ENCODE peak calls at places on chromosomes 12 and 14, in five cellular contexts. R is HL-60, S is tibial artery, D is endodermal cell, I is IMR-90. Q is an unnamed sample.

GRCh38 chr14:92759300-92759678 is 10.9 kb upstream of the LGMN start:
- DNase-seq in R (no peak), S (no peak), D (peak), I (peak), Q (peak)

GRCh38 chr14:49612671-49613070 is 7.8 kb downstream of the RPL36AL start:
- DNase-seq in R (no peak), S (peak), D (no peak), I (no peak), Q (no peak)

GRCh38 chr12:58341791-58342190 is 400.4 kb downstream of the ATP23 start:
- DNase-seq in R (no peak), S (no peak), D (no peak), I (peak), Q (peak)

GRCh38 chr14:75121559-75121958 is 5.3 kb downstream of the NEK9 start:
- DNase-seq in R (no peak), S (no peak), D (no peak), I (no peak), Q (no peak)

GRCh38 chr12:12474471-12474928 is 88.2 kb downstream of the DUSP16 start:
- DNase-seq in R (no peak), S (no peak), D (no peak), I (no peak), Q (no peak)

GRCh38 chr12:70971395-70971794 is 50.9 kb upstream of the PTPRR start:
- DNase-seq in R (no peak), S (no peak), D (no peak), I (no peak), Q (peak)

GRCh38 chr14:96917442-96917963 is 120.3 kb downstream of the VRK1 start:
- DNase-seq in R (no peak), S (no peak), D (no peak), I (no peak), Q (no peak)

GRCh38 chr12:121590476-121591143 is 9.8 kb upstream of the KDM2B start:
- DNase-seq in R (no peak), S (no peak), D (no peak), I (peak), Q (no peak)

GRCh38 chr14:63551338-63551737 is 8.2 kb upstream of the PPP2R5E start:
- DNase-seq in R (no peak), S (no peak), D (no peak), I (peak), Q (peak)

GRCh38 chr14:45267084-45267483 is 14.1 kb upstream of the MIS18BP1 start:
- DNase-seq in R (no peak), S (no peak), D (no peak), I (no peak), Q (no peak)

GRCh38 chr14:103057372-103058208 is at the start of gene CDC42BPB:
- DNase-seq in R (no peak), S (peak), D (peak), I (peak), Q (peak)

GRCh38 chr14:92686763-92687427 is 61.5 kb downstream of the LGMN start:
- DNase-seq in R (no peak), S (peak), D (peak), I (peak), Q (peak)

GRCh38 chr14:54642950-54643695 is 76.2 kb downstream of the SAMD4A start:
- DNase-seq in R (no peak), S (no peak), D (peak), I (peak), Q (peak)

GRCh38 chr14:71165121-71165574 is 257.9 kb downstream of the PCNX1 start:
- DNase-seq in R (no peak), S (no peak), D (no peak), I (peak), Q (no peak)

GRCh38 chr12:116525418-116526001 is 33.7 kb upstream of the MAP1LC3B2 start:
- DNase-seq in R (no peak), S (peak), D (peak), I (peak), Q (peak)

GRCh38 chr12:121531356-121531750 is 49.5 kb downstream of the KDM2B start:
- DNase-seq in R (no peak), S (no peak), D (no peak), I (no peak), Q (no peak)

GRCh38 chr12:10722502-10722904 is 620 bp downstream of the YBX3 start:
- DNase-seq in R (peak), S (peak), D (peak), I (peak), Q (peak)

GRCh38 chr12:8642775-8643174 is 19.9 kb downstream of the MFAP5 start:
- DNase-seq in R (no peak), S (no peak), D (no peak), I (no peak), Q (no peak)

GRCh38 chr14:76872796-76873432 is 46.7 kb downstream of the LRRC74A start:
- DNase-seq in R (no peak), S (no peak), D (peak), I (peak), Q (peak)

GRCh38 chr12:51729331-51729730 is 119.2 kb downstream of the FIGNL2 start:
- DNase-seq in R (no peak), S (no peak), D (no peak), I (peak), Q (no peak)

GRCh38 chr12:12449533-12450025 is 92.7 kb downstream of the BORCS5 start:
- DNase-seq in R (peak), S (no peak), D (no peak), I (peak), Q (peak)

GRCh38 chr14:36221097-36221496 is 44.6 kb upstream of the PTCSC3 start:
- DNase-seq in R (no peak), S (no peak), D (no peak), I (no peak), Q (no peak)

GRCh38 chr12:120670667-120671066 is 16.3 kb upstream of the MLEC start:
- DNase-seq in R (no peak), S (no peak), D (no peak), I (no peak), Q (no peak)

GRCh38 chr14:100350283-100350926 is 27.3 kb downstream of the SLC25A47 start:
- DNase-seq in R (peak), S (no peak), D (no peak), I (no peak), Q (no peak)

GRCh38 chr14:68473794-68474193 is 319.1 kb downstream of the ZFP36L1 start:
- DNase-seq in R (peak), S (no peak), D (no peak), I (no peak), Q (no peak)

GRCh38 chr14:68475802-68476201 is 317.1 kb downstream of the ZFP36L1 start:
- DNase-seq in R (no peak), S (no peak), D (no peak), I (no peak), Q (no peak)

GRCh38 chr14:68474741-68475140 is 318.1 kb downstream of the ZFP36L1 start:
- DNase-seq in R (no peak), S (no peak), D (no peak), I (no peak), Q (peak)

GRCh38 chr14:68476965-68477455 is 315.9 kb downstream of the ZFP36L1 start:
- DNase-seq in R (no peak), S (no peak), D (no peak), I (no peak), Q (no peak)

GRCh38 chr14:68476212-68476964 is 316.5 kb downstream of the ZFP36L1 start:
- DNase-seq in R (peak), S (peak), D (no peak), I (peak), Q (peak)
- H3K4me3 ChIP-seq in R (no peak), S (no peak), D (no peak), I (no peak), Q (no peak)

GRCh38 chr12:95790912-95791849 is 617 bp upstream of the NTN4 start:
- DNase-seq in R (no peak), S (peak), D (peak), I (peak), Q (peak)
- H3K27ac ChIP-seq in R (no peak), S (peak), D (no peak), I (peak), Q (peak)

GRCh38 chr12:66071556-66071955 is 59.0 kb downstream of the LLPH start:
- DNase-seq in R (no peak), S (no peak), D (no peak), I (no peak), Q (no peak)
- TF ChIP-seq CTCF in R (no peak), S (no peak), D (no peak), I (no peak), Q (no peak)

DNA sequence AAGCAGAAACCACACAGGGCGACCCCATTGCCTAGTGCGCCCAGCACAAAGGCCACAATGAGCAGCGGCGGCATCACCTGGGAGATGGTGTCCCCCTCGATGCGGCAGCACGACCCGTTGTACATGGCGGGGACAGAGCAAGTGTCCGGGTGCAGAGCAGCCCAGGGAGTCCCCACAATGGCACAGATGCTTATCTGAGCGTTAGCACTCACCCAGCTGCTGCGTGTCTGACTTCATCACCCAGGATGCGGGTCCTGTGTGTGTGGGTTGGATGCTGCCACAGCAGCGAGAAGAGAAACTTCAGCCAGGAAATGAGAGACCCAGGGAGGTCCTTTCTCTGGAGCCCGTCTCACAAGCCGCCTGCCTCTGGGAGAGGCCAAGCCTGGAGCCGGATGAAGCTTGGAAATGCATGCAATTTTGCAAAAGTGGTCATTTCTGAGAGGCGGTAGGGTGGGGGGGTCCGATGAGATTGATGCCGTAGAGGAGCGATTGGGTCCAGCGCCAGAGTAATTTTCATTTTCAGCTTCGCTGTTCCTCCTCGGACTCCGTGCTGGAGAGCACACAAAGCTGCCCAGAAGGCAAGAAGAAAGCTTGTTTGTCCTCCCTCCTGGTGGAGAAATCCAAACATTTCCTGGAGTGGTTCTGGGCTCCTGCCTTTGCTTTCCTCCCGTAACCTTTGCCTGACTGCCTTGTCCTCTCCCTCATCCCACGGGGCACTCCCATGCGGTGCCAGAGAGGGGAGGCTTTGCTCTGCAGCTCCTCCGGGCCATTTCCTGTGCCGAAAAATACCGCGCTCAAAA is at the start of gene HCAR1:
- DNase-seq in R (no peak), S (peak), D (peak), I (no peak), Q (peak)
- H3K4me3 ChIP-seq in R (no peak), S (peak), D (no peak), I (no peak), Q (peak)

GRCh38 chr14:23009939-23010718 is at the start of gene C14orf93:
- DNase-seq in R (peak), S (peak), D (peak), I (peak), Q (peak)
- H3K27ac ChIP-seq in R (peak), S (peak), D (peak), I (peak), Q (peak)

GRCh38 chr12:124506145-124506831 is 61.1 kb downstream of the NCOR2 start:
- DNase-seq in R (peak), S (peak), D (peak), I (no peak), Q (peak)
- TF ChIP-seq CTCF in R (no peak), S (no peak), D (no peak), I (no peak), Q (no peak)

GRCh38 chr12:107390414-107390813 is 295.2 kb upstream of the PWP1 start:
- DNase-seq in R (no peak), S (no peak), D (no peak), I (no peak), Q (no peak)
- H3K4me3 ChIP-seq in R (no peak), S (no peak), D (no peak), I (no peak), Q (no peak)

GRCh38 chr14:51547260-51547659 is 104.5 kb upstream of the FRMD6 start:
- DNase-seq in R (no peak), S (peak), D (no peak), I (peak), Q (peak)
- H3K27ac ChIP-seq in R (no peak), S (peak), D (peak), I (no peak), Q (peak)

GRCh38 chr14:38485011-38485410 is 229.1 kb upstream of the CLEC14A start:
- DNase-seq in R (no peak), S (no peak), D (no peak), I (no peak), Q (no peak)

DNA sequence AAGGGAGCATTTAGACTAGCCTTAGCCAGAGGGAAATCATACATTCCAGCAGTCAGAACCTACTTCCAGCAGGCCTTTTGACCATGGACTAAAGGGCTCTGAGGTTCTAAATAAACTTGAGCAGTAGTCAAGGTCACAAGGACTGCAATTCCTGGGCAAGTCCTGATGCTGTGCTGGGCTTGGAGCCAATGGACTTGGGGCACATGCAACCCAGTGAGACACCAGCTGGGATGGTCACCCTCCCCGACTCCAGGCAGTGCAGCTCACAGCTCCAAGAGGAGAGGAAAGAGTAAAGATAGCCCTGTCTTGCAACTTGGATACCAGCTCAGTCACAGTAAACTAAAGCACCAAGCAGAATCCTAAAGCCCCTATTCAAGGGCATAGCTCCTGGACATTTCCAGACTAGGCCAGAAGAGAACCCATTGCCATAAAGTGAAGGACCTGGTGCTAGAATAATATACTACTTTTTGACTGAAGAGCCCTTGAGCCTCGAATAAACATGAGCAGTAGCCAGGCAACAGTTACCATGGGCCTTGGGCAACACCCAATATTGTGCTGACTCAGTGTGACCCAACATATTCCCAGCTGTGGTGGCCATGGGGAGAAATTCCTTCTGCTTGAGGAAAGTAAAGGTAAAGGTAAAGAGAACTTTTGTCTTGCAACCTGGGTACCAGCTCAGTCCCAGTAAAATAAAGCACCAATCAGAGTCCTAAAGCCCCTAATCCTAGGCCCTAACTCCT is 226.2 kb upstream of the CLEC14A start:
- DNase-seq in R (no peak), S (no peak), D (peak), I (peak), Q (peak)
- TF ChIP-seq CTCF in R (no peak), S (no peak), D (no peak), I (no peak), Q (no peak)

DNA sequence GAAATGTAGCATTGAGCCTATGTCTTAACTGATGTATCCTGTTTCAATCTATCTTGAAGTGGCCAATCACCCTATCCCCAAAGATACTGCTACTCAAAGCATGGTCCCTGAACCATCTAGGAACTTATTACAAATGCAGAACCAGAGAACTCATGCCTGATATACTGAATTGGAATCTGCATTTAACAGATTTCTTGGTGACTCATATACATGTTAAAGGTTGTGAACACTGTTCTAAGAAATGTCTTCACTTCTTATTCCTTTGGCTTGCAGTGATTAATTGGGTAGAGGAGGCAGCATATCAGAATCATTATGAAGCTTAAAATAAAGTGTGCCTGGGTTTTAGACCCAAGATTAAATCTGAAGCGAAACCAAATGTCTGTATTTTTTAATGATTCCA is 795.6 kb downstream of the DIO2 start:
- DNase-seq in R (no peak), S (no peak), D (no peak), I (peak), Q (no peak)
- H3K4me3 ChIP-seq in R (no peak), S (no peak), D (no peak), I (no peak), Q (no peak)